ENCODE peak calls at places on chromosome 3, in ten cellular contexts. T is choroid plexus epithelial cell, F is fibroblast of pulmonary artery, J is K562, R is uterus, V is fibroblast of the aortic adventitia, A is dorsolateral prefrontal cortex, K is PC-3, G is body of pancreas, Q is fibroblast of mammary gland. B is an unnamed sample.

GRCh38 chr3:79618883-79619282 is 148.9 kb downstream of the ROBO1 start:
- DNase-seq in F (no peak), Q (no peak), K (peak), T (no peak), J (no peak), A (no peak), V (no peak), R (no peak), G (no peak), B (no peak)

GRCh38 chr3:136960838-136961836 is 3.4 kb downstream of the IL20RB start:
- DNase-seq in A (no peak), V (peak), T (no peak), F (no peak), K (peak), Q (peak), J (no peak), G (no peak), R (no peak), B (no peak)

GRCh38 chr3:117788499-117788898 is 1078.9 kb downstream of the TUSC7 start:
- DNase-seq in R (no peak), A (no peak), T (no peak), K (no peak), V (no peak), F (no peak), J (no peak), G (no peak), Q (peak), B (no peak)

GRCh38 chr3:38459499-38460048 is 5.9 kb downstream of the ACVR2B start:
- DNase-seq in J (no peak), R (no peak), G (no peak), V (no peak), A (no peak), T (no peak), F (no peak), Q (no peak), K (no peak), B (no peak)

GRCh38 chr3:50375200-50375931 is 16.0 kb upstream of the TMEM115 start:
- DNase-seq in A (no peak), Q (no peak), K (no peak), R (no peak), J (peak), F (no peak), G (no peak), V (no peak), T (no peak), B (no peak)

GRCh38 chr3:12752803-12753202 is 6.3 kb downstream of the TMEM40 start:
- DNase-seq in G (no peak), V (no peak), A (no peak), K (peak), R (no peak), J (no peak), T (no peak), Q (no peak), F (no peak), B (no peak)

GRCh38 chr3:178277605-178278004 is 258.6 kb upstream of the KCNMB2 start:
- DNase-seq in T (no peak), J (no peak), V (peak), G (no peak), R (no peak), F (no peak), Q (peak), K (peak), A (no peak), B (no peak)

GRCh38 chr3:28980631-28981030 is 300.2 kb upstream of the RBMS3 start:
- DNase-seq in F (no peak), R (no peak), T (no peak), V (no peak), G (no peak), A (no peak), Q (no peak), J (no peak), K (peak), B (no peak)

GRCh38 chr3:180229113-180229512 is 192.4 kb upstream of the PEX5L start:
- DNase-seq in F (no peak), V (no peak), G (no peak), T (peak), Q (no peak), R (no peak), A (no peak), K (no peak), J (no peak), B (no peak)

GRCh38 chr3:138593488-138594149 is 441 bp downstream of the CEP70 start:
- DNase-seq in R (no peak), V (no peak), K (peak), A (no peak), F (no peak), T (no peak), J (no peak), G (no peak), Q (peak), B (no peak)

GRCh38 chr3:48974076-48974864 is 15.8 kb upstream of the P4HTM start:
- DNase-seq in G (no peak), J (no peak), F (no peak), T (no peak), A (no peak), V (no peak), R (no peak), K (no peak), Q (no peak), B (no peak)

GRCh38 chr3:154954750-154955149 is 125.4 kb upstream of the MME start:
- DNase-seq in T (peak), A (no peak), G (no peak), F (peak), K (peak), J (peak), V (peak), Q (peak), R (no peak), B (no peak)

GRCh38 chr3:53244281-53244680 is 11.5 kb downstream of the TKT start:
- DNase-seq in G (peak), Q (no peak), V (no peak), A (no peak), J (no peak), T (no peak), K (no peak), R (no peak), F (no peak), B (no peak)

GRCh38 chr3:55688154-55688553 is 201.0 kb upstream of the WNT5A start:
- DNase-seq in T (peak), J (no peak), V (no peak), Q (no peak), F (no peak), R (no peak), A (no peak), K (no peak), G (no peak), B (no peak)

GRCh38 chr3:152517517-152517916 is 248.8 kb downstream of the MBNL1 start:
- DNase-seq in R (no peak), J (no peak), Q (no peak), T (no peak), K (no peak), F (no peak), V (no peak), A (no peak), G (no peak), B (no peak)

GRCh38 chr3:170078620-170079281 is 41.0 kb downstream of the GPR160 start:
- DNase-seq in T (peak), K (peak), J (no peak), F (no peak), A (no peak), R (no peak), Q (no peak), G (no peak), V (no peak), B (no peak)

GRCh38 chr3:192884831-192885356 is 32.8 kb downstream of the MB21D2 start:
- DNase-seq in R (no peak), G (no peak), Q (peak), F (peak), J (no peak), A (no peak), T (peak), K (peak), V (peak), B (no peak)

GRCh38 chr3:40975711-40976121 is 223.6 kb upstream of the CTNNB1 start:
- DNase-seq in G (no peak), R (no peak), F (peak), J (no peak), A (no peak), K (no peak), Q (peak), V (no peak), T (peak), B (no peak)

GRCh38 chr3:113660901-113661300 is 35.5 kb downstream of the USF3 start:
- DNase-seq in R (no peak), K (no peak), F (no peak), Q (peak), V (no peak), A (no peak), G (peak), J (no peak), T (no peak), B (no peak)

GRCh38 chr3:84904819-84905555 is 53.8 kb upstream of the CADM2 start:
- DNase-seq in A (no peak), K (no peak), F (no peak), G (no peak), R (no peak), J (no peak), V (no peak), Q (no peak), T (no peak), B (no peak)

GRCh38 chr3:28940530-28940929 is 340.3 kb upstream of the RBMS3 start:
- DNase-seq in G (no peak), V (peak), J (no peak), Q (peak), R (no peak), A (no peak), F (peak), K (no peak), T (peak), B (no peak)

GRCh38 chr3:124292329-124292728 is 300.4 kb upstream of the ROPN1 start:
- DNase-seq in Q (no peak), J (no peak), F (no peak), A (no peak), V (no peak), G (no peak), R (no peak), T (no peak), K (peak), B (no peak)

GRCh38 chr3:49255112-49255511 is 21.9 kb downstream of the C3orf62 start:
- DNase-seq in J (no peak), F (no peak), K (peak), T (peak), A (no peak), R (no peak), G (no peak), V (no peak), Q (no peak), B (no peak)

GRCh38 chr3:174442317-174442682 is 416.8 kb upstream of the NAALADL2 start:
- DNase-seq in T (no peak), A (no peak), K (peak), G (no peak), R (no peak), F (no peak), J (no peak), Q (peak), V (no peak), B (no peak)
- H3K4me3 ChIP-seq in T (peak), A (peak), K (peak), G (no peak), R (no peak), F (peak), J (no peak), Q (peak), V (peak), B (peak)

GRCh38 chr3:195297446-195297845 is 26.5 kb upstream of the XXYLT1 start:
- DNase-seq in T (no peak), J (no peak), A (no peak), K (no peak), F (no peak), V (no peak), Q (no peak), R (no peak), G (no peak), B (no peak)
- H3K4me3 ChIP-seq in T (no peak), J (no peak), A (no peak), K (no peak), F (no peak), V (no peak), Q (no peak), R (no peak), G (no peak), B (no peak)

GRCh38 chr3:72338082-72338941 is 509.9 kb downstream of the SHQ1 start:
- DNase-seq in A (no peak), R (no peak), J (no peak), F (no peak), K (peak), T (no peak), G (no peak), Q (peak), V (no peak), B (no peak)

GRCh38 chr3:72339750-72340025 is 508.6 kb downstream of the SHQ1 start:
- DNase-seq in G (no peak), J (no peak), T (no peak), R (no peak), V (no peak), F (no peak), K (no peak), A (no peak), Q (no peak), B (no peak)

GRCh38 chr3:72340056-72340455 is 508.2 kb downstream of the SHQ1 start:
- DNase-seq in K (no peak), F (no peak), J (no peak), T (no peak), A (no peak), V (no peak), G (no peak), R (no peak), Q (no peak), B (no peak)

GRCh38 chr3:72340476-72341379 is 507.5 kb downstream of the SHQ1 start:
- DNase-seq in A (no peak), F (no peak), J (no peak), V (no peak), G (no peak), Q (peak), K (no peak), T (peak), R (peak), B (no peak)

GRCh38 chr3:72338942-72339749 is 509.1 kb downstream of the SHQ1 start:
- DNase-seq in Q (peak), J (peak), G (no peak), A (no peak), V (peak), F (peak), R (peak), K (peak), T (peak), B (peak)
- H3K4me3 ChIP-seq in Q (no peak), J (no peak), G (no peak), A (no peak), V (no peak), F (no peak), R (no peak), K (no peak), T (no peak), B (no peak)

GRCh38 chr3:188975612-188976314 is 196.0 kb upstream of the TPRG1 start:
- DNase-seq in G (no peak), T (peak), F (no peak), R (no peak), J (no peak), K (peak), A (no peak), Q (no peak), V (no peak), B (no peak)
- H3K4me3 ChIP-seq in G (no peak), T (no peak), F (no peak), R (no peak), J (no peak), K (peak), A (peak), Q (no peak), V (no peak), B (no peak)

GRCh38 chr3:134114726-134115125 is 85.0 kb upstream of the SLCO2A1 start:
- DNase-seq in G (no peak), R (no peak), A (no peak), T (no peak), F (no peak), V (no peak), Q (no peak), K (no peak), J (no peak), B (no peak)
- H3K4me3 ChIP-seq in G (no peak), R (no peak), A (no peak), T (no peak), F (no peak), V (no peak), Q (no peak), K (no peak), J (no peak), B (no peak)

GRCh38 chr3:9918261-9919038 is 1.6 kb downstream of the IL17RC start:
- DNase-seq in Q (no peak), J (no peak), R (no peak), A (no peak), V (no peak), F (no peak), T (no peak), K (no peak), G (no peak), B (no peak)

GRCh38 chr3:9916346-9916733 is 558 bp upstream of the IL17RC start:
- DNase-seq in V (peak), A (no peak), Q (peak), G (no peak), T (peak), J (no peak), R (no peak), F (peak), K (peak), B (no peak)

GRCh38 chr3:9916734-9917680 is at the start of gene IL17RC:
- DNase-seq in R (peak), G (peak), J (peak), K (peak), A (peak), F (peak), V (peak), Q (peak), T (peak), B (peak)

GRCh38 chr3:9915252-9916141 is 1.4 kb upstream of the IL17RC start:
- DNase-seq in A (peak), R (peak), J (no peak), F (peak), G (peak), Q (peak), T (peak), K (peak), V (peak), B (peak)

GRCh38 chr3:9917820-9918219 is 922 bp downstream of the IL17RC start:
- DNase-seq in J (no peak), A (no peak), V (no peak), F (no peak), T (no peak), G (no peak), R (no peak), Q (no peak), K (no peak), B (no peak)
- H3K4me3 ChIP-seq in J (no peak), A (peak), V (peak), F (peak), T (no peak), G (no peak), R (no peak), Q (peak), K (peak), B (peak)

GRCh38 chr3:46350262-46350565 is 3.7 kb upstream of the CCR2 start:
- DNase-seq in V (no peak), Q (no peak), A (no peak), G (no peak), T (no peak), F (no peak), J (no peak), K (no peak), R (no peak), B (no peak)
- H3K4me3 ChIP-seq in V (no peak), Q (no peak), A (no peak), G (no peak), T (no peak), F (no peak), J (no peak), K (no peak), R (no peak), B (no peak)